ENCODE peak calls at places on chromosome 9, in five cellular contexts. One of them, this sample, is unnamed.

GRCh38 chr9:91902465-91903125 is 47.4 kb downstream of the ROR2 start:
- DNase-seq in mammary epithelial cell: no peak
- DNase-seq in HCT116: no peak
- DNase-seq in OCI-LY7: no peak
- DNase-seq in keratinocyte: no peak
- DNase-seq in this sample: no peak

GRCh38 chr9:88658311-88658822 is 123.4 kb downstream of the NXNL2 start:
- DNase-seq in mammary epithelial cell: peak; percentile 69
- DNase-seq in HCT116: no peak
- DNase-seq in OCI-LY7: no peak
- DNase-seq in keratinocyte: no peak
- DNase-seq in this sample: no peak

GRCh38 chr9:35605336-35606137 is 475 bp downstream of the TESK1 start:
- DNase-seq in mammary epithelial cell: peak; percentile 33
- DNase-seq in HCT116: no peak
- DNase-seq in OCI-LY7: peak; percentile 46
- DNase-seq in keratinocyte: no peak
- DNase-seq in this sample: peak; percentile 69

GRCh38 chr9:129023036-129023907 is 4.9 kb downstream of the SH3GLB2 start:
- DNase-seq in mammary epithelial cell: peak; percentile 32
- DNase-seq in HCT116: no peak
- DNase-seq in OCI-LY7: no peak
- DNase-seq in keratinocyte: no peak
- DNase-seq in this sample: no peak

GRCh38 chr9:32928912-32929311 is 72.5 kb downstream of the APTX start:
- DNase-seq in mammary epithelial cell: peak; percentile 4
- DNase-seq in HCT116: no peak
- DNase-seq in OCI-LY7: no peak
- DNase-seq in keratinocyte: no peak
- DNase-seq in this sample: no peak

GRCh38 chr9:134503301-134504105 is 138.1 kb upstream of the COL5A1 start:
- DNase-seq in mammary epithelial cell: no peak
- DNase-seq in HCT116: no peak
- DNase-seq in OCI-LY7: no peak
- DNase-seq in keratinocyte: no peak
- DNase-seq in this sample: no peak

GRCh38 chr9:38339087-38339486 is 53.4 kb upstream of the ALDH1B1 start:
- DNase-seq in mammary epithelial cell: peak; percentile 60
- DNase-seq in HCT116: no peak
- DNase-seq in OCI-LY7: no peak
- DNase-seq in keratinocyte: no peak
- DNase-seq in this sample: no peak

GRCh38 chr9:111094433-111095421 is 56.5 kb upstream of the LPAR1 start:
- DNase-seq in mammary epithelial cell: peak; percentile 43
- DNase-seq in HCT116: no peak
- DNase-seq in OCI-LY7: no peak
- DNase-seq in keratinocyte: no peak
- DNase-seq in this sample: peak; percentile 8

GRCh38 chr9:134413890-134414731 is 87.9 kb downstream of the RXRA start:
- DNase-seq in mammary epithelial cell: peak; percentile 84
- DNase-seq in HCT116: peak; percentile 50
- DNase-seq in OCI-LY7: no peak
- DNase-seq in keratinocyte: no peak
- DNase-seq in this sample: peak; percentile 87

GRCh38 chr9:77846957-77847574 is 184.5 kb downstream of the GNAQ start:
- DNase-seq in mammary epithelial cell: peak; percentile 22
- DNase-seq in HCT116: no peak
- DNase-seq in OCI-LY7: no peak
- DNase-seq in keratinocyte: no peak
- DNase-seq in this sample: no peak

GRCh38 chr9:121398374-121398773 is 28.3 kb upstream of the STOM start:
- DNase-seq in mammary epithelial cell: peak; percentile 100
- DNase-seq in HCT116: no peak
- DNase-seq in OCI-LY7: no peak
- DNase-seq in keratinocyte: peak; percentile 100
- DNase-seq in this sample: no peak

GRCh38 chr9:110753734-110754231 is 85.2 kb downstream of the MUSK start:
- DNase-seq in mammary epithelial cell: peak; percentile 56
- DNase-seq in HCT116: no peak
- DNase-seq in OCI-LY7: no peak
- DNase-seq in keratinocyte: no peak
- DNase-seq in this sample: no peak

GRCh38 chr9:89635816-89636215 is 31.0 kb downstream of the GADD45G start:
- DNase-seq in mammary epithelial cell: peak; percentile 37
- DNase-seq in HCT116: no peak
- DNase-seq in OCI-LY7: no peak
- DNase-seq in keratinocyte: no peak
- DNase-seq in this sample: no peak

GRCh38 chr9:124553738-124554137 is 46.5 kb upstream of the NR5A1 start:
- DNase-seq in mammary epithelial cell: peak; percentile 17
- DNase-seq in HCT116: no peak
- DNase-seq in OCI-LY7: no peak
- DNase-seq in keratinocyte: no peak
- DNase-seq in this sample: no peak

GRCh38 chr9:129394011-129394919 is 216.2 kb upstream of the IER5L start:
- DNase-seq in mammary epithelial cell: no peak
- DNase-seq in HCT116: no peak
- DNase-seq in OCI-LY7: no peak
- DNase-seq in keratinocyte: no peak
- DNase-seq in this sample: no peak

GRCh38 chr9:71895122-71895521 is 15.9 kb downstream of the ABHD17B start:
- DNase-seq in mammary epithelial cell: peak; percentile 58
- DNase-seq in HCT116: no peak
- DNase-seq in OCI-LY7: peak; percentile 23
- DNase-seq in keratinocyte: no peak
- DNase-seq in this sample: no peak

GRCh38 chr9:68562456-68562855 is 21.8 kb upstream of the TMEM252 start:
- DNase-seq in mammary epithelial cell: no peak
- DNase-seq in HCT116: no peak
- DNase-seq in OCI-LY7: no peak
- DNase-seq in keratinocyte: no peak
- DNase-seq in this sample: no peak

GRCh38 chr9:107749787-107750444 is 260.3 kb upstream of the KLF4 start:
- DNase-seq in mammary epithelial cell: peak; percentile 88
- DNase-seq in HCT116: peak; percentile 85
- DNase-seq in OCI-LY7: no peak
- DNase-seq in keratinocyte: no peak
- DNase-seq in this sample: peak; percentile 56

GRCh38 chr9:83013867-83014605 is 48.9 kb downstream of the RASEF start:
- DNase-seq in mammary epithelial cell: peak; percentile 51
- DNase-seq in HCT116: no peak
- DNase-seq in OCI-LY7: no peak
- DNase-seq in keratinocyte: no peak
- DNase-seq in this sample: no peak

GRCh38 chr9:111959960-111960359 is 63.3 kb downstream of the UGCG start:
- DNase-seq in mammary epithelial cell: no peak
- DNase-seq in HCT116: no peak
- DNase-seq in OCI-LY7: no peak
- DNase-seq in keratinocyte: peak; percentile 93
- DNase-seq in this sample: peak; percentile 45

GRCh38 chr9:3809724-3810123 is 283.9 kb upstream of the RFX3 start:
- DNase-seq in mammary epithelial cell: peak; percentile 89
- DNase-seq in HCT116: peak; percentile 22
- DNase-seq in OCI-LY7: no peak
- DNase-seq in keratinocyte: peak; percentile 88
- DNase-seq in this sample: peak; percentile 21

GRCh38 chr9:76741524-76741923 is 22.7 kb upstream of the PCA3 start:
- DNase-seq in mammary epithelial cell: no peak
- DNase-seq in HCT116: no peak
- DNase-seq in OCI-LY7: no peak
- DNase-seq in keratinocyte: no peak
- DNase-seq in this sample: no peak

GRCh38 chr9:89533396-89534187 is 35.7 kb upstream of the SEMA4D start:
- DNase-seq in mammary epithelial cell: no peak
- DNase-seq in HCT116: no peak
- DNase-seq in OCI-LY7: no peak
- DNase-seq in keratinocyte: no peak
- DNase-seq in this sample: no peak

GRCh38 chr9:85339337-85339736 is 402.4 kb downstream of the AGTPBP1 start:
- DNase-seq in mammary epithelial cell: no peak
- DNase-seq in HCT116: no peak
- DNase-seq in OCI-LY7: no peak
- DNase-seq in keratinocyte: no peak
- DNase-seq in this sample: no peak

GRCh38 chr9:110788871-110789270 is 120.3 kb downstream of the MUSK start:
- DNase-seq in mammary epithelial cell: peak; percentile 57
- DNase-seq in HCT116: no peak
- DNase-seq in OCI-LY7: no peak
- DNase-seq in keratinocyte: no peak
- DNase-seq in this sample: no peak

GRCh38 chr9:74887041-74887980 is at the start of gene TRPM6:
- DNase-seq in mammary epithelial cell: peak; percentile 78
- DNase-seq in HCT116: peak; percentile 42
- DNase-seq in OCI-LY7: no peak
- DNase-seq in keratinocyte: no peak
- DNase-seq in this sample: peak; percentile 35

GRCh38 chr9:35868972-35869371 is 1.2 kb downstream of the OR13J1 start:
- DNase-seq in mammary epithelial cell: no peak
- DNase-seq in HCT116: no peak
- DNase-seq in OCI-LY7: no peak
- DNase-seq in keratinocyte: no peak
- DNase-seq in this sample: no peak

GRCh38 chr9:115030006-115030405 is 88.0 kb downstream of the TNC start:
- DNase-seq in mammary epithelial cell: no peak
- DNase-seq in HCT116: no peak
- DNase-seq in OCI-LY7: no peak
- DNase-seq in keratinocyte: no peak
- DNase-seq in this sample: no peak

GRCh38 chr9:110088099-110088498 is 119.9 kb downstream of the C9orf152 start:
- DNase-seq in mammary epithelial cell: no peak
- DNase-seq in HCT116: no peak
- DNase-seq in OCI-LY7: peak; percentile 20
- DNase-seq in keratinocyte: no peak
- DNase-seq in this sample: no peak

GRCh38 chr9:94870793-94871558 is 144.5 kb downstream of the AOPEP start:
- DNase-seq in mammary epithelial cell: peak; percentile 54
- DNase-seq in HCT116: no peak
- DNase-seq in OCI-LY7: no peak
- DNase-seq in keratinocyte: peak; percentile 71
- DNase-seq in this sample: no peak

GRCh38 chr9:114588150-114588663 is 638 bp downstream of the ATP6V1G1 start:
- DNase-seq in mammary epithelial cell: peak; percentile 39
- DNase-seq in HCT116: no peak
- DNase-seq in OCI-LY7: peak; percentile 19
- DNase-seq in keratinocyte: no peak
- DNase-seq in this sample: peak; percentile 18

GRCh38 chr9:134007571-134007970 is 15.4 kb upstream of the VAV2 start:
- DNase-seq in mammary epithelial cell: no peak
- DNase-seq in HCT116: no peak
- DNase-seq in OCI-LY7: no peak
- DNase-seq in keratinocyte: no peak
- DNase-seq in this sample: no peak

GRCh38 chr9:136943291-136944093 is 1.0 kb downstream of the FBXW5 start:
- DNase-seq in mammary epithelial cell: peak; percentile 7
- DNase-seq in HCT116: no peak
- DNase-seq in OCI-LY7: peak; percentile 52
- DNase-seq in keratinocyte: no peak
- DNase-seq in this sample: peak; percentile 50

GRCh38 chr9:94720846-94721549 is 5.5 kb upstream of the AOPEP start:
- DNase-seq in mammary epithelial cell: peak; percentile 93
- DNase-seq in HCT116: no peak
- DNase-seq in OCI-LY7: no peak
- DNase-seq in keratinocyte: no peak
- DNase-seq in this sample: no peak

GRCh38 chr9:138076650-138077009 is 199.0 kb downstream of the CACNA1B start:
- DNase-seq in mammary epithelial cell: no peak
- DNase-seq in HCT116: no peak
- DNase-seq in OCI-LY7: no peak
- DNase-seq in keratinocyte: no peak
- DNase-seq in this sample: no peak
- H3K9me3 ChIP-seq in mammary epithelial cell: peaks cover 18% of the 10 kb centered on the region
- H3K9me3 ChIP-seq in HCT116: no peaks in the 10 kb centered on the region
- H3K9me3 ChIP-seq in OCI-LY7: no peaks in the 10 kb centered on the region
- H3K9me3 ChIP-seq in keratinocyte: peaks cover 2% of the 10 kb centered on the region
- H3K9me3 ChIP-seq in this sample: no peaks in the 10 kb centered on the region

DNA sequence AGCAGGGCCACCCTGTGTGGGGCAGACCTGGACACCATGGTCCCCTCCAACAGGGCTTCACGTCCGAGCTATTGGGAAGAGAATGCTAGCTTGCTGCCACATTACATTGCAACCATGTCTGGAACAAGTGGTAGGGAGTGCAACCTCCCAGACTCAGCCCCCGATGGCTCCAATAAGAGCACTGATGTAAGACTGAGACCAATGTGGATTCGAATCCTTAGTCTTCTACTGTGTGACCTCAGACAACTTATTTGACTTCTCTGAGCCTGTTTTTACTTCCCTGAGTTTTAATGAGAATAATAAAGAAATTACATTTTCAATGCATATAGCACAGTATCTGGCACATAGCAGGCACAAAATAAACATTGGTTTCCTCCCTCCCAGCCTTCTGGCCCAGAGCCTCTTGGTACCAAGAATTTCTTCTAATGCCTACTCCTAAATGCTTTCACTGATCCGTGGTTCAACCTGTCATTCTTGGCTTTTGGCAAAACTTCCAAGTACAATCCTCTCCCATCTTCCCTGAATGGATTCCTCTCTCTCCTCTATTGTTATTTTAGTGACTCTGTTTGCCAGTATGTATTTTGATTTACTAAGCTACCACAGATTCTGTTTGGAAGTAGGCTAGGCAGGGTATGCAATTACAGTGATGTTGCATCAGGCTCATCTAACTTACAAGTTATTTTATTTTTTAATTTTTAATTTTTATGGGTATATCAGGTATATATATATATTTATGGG is 34.6 kb upstream of the COL15A1 start:
- DNase-seq in mammary epithelial cell: no peak
- DNase-seq in HCT116: no peak
- DNase-seq in OCI-LY7: no peak
- DNase-seq in keratinocyte: no peak
- DNase-seq in this sample: no peak
- H3K27ac ChIP-seq in mammary epithelial cell: no peak overlapping the region
- H3K27ac ChIP-seq in HCT116: no peak overlapping the region
- H3K27ac ChIP-seq in OCI-LY7: no peak overlapping the region
- H3K27ac ChIP-seq in keratinocyte: no peak overlapping the region
- H3K27ac ChIP-seq in this sample: no peak overlapping the region

GRCh38 chr9:96818535-96818934 is 35.8 kb downstream of the ZNF782 start:
- DNase-seq in mammary epithelial cell: peak; percentile 17
- DNase-seq in HCT116: no peak
- DNase-seq in OCI-LY7: peak; percentile 1
- DNase-seq in keratinocyte: no peak
- DNase-seq in this sample: peak; percentile 45
- H3K9me3 ChIP-seq in mammary epithelial cell: peaks cover 63% of the 10 kb centered on the region
- H3K9me3 ChIP-seq in HCT116: peaks cover 29% of the 10 kb centered on the region
- H3K9me3 ChIP-seq in OCI-LY7: peaks cover 58% of the 10 kb centered on the region
- H3K9me3 ChIP-seq in keratinocyte: peaks cover 20% of the 10 kb centered on the region
- H3K9me3 ChIP-seq in this sample: peaks cover 96% of the 10 kb centered on the region

DNA sequence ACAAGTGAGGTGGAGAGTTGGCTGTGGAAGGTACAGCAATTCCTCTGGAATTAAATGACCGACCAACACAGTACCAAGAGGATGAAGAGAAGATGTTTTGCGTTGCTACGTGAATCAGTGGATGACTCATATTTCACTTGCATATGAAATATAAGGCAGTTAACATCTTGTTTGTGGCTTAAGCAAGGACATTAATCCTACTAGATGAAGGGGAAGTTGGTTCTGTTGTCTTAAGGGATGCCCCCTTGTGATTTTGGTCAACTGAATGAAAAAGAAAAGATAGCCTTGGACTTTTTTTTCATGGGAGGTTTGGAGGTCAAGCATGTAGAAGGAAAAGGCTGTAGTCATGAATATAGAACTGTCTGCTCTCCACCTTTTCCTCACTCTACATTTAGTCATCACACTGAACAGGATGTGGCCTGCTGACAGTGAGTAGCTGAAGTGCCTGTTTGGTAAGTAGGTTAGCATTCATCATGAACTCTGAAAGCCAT is 33.9 kb downstream of the VLDLR start:
- DNase-seq in mammary epithelial cell: peak; percentile 92
- DNase-seq in HCT116: no peak
- DNase-seq in OCI-LY7: peak; percentile 8
- DNase-seq in keratinocyte: peak; percentile 69
- DNase-seq in this sample: peak; percentile 33
- H3K27ac ChIP-seq in mammary epithelial cell: peak overlapping the region; percentile 87
- H3K27ac ChIP-seq in HCT116: no peak overlapping the region
- H3K27ac ChIP-seq in OCI-LY7: no peak overlapping the region
- H3K27ac ChIP-seq in keratinocyte: peak overlapping the region; percentile 86
- H3K27ac ChIP-seq in this sample: no peak overlapping the region

This sample was measured in A549.